ENCODE peak calls at places on chromosomes 5 and 9, in eight cellular contexts. N, Y, Q, U, B, J, I and F are unnamed samples.

GRCh38 chr5:1111727-1112289 is at the start of gene SLC12A7:
- DNase-seq in N (peak), Y (no peak), Q (peak), U (peak), B (peak), J (peak), I (no peak), F (no peak)

GRCh38 chr5:115813719-115814118 is 2.7 kb downstream of the CDO1 start:
- DNase-seq in N (no peak), Y (no peak), Q (no peak), U (no peak), B (no peak), J (no peak), I (no peak), F (no peak)

GRCh38 chr5:63451188-63451587 is 511.1 kb downstream of the HTR1A start:
- DNase-seq in N (no peak), Y (no peak), Q (no peak), U (no peak), B (no peak), J (no peak), I (no peak), F (no peak)

GRCh38 chr9:137715321-137715720 is 96.5 kb downstream of the EHMT1 start:
- DNase-seq in N (no peak), Y (no peak), Q (no peak), U (no peak), B (no peak), J (no peak), I (no peak), F (no peak)

GRCh38 chr5:2579126-2579525 is 172.4 kb downstream of the IRX2 start:
- DNase-seq in N (no peak), Y (no peak), Q (no peak), U (no peak), B (no peak), J (no peak), I (no peak), F (no peak)

GRCh38 chr9:115367780-115368179 is 249.8 kb upstream of the TNC start:
- DNase-seq in N (no peak), Y (no peak), Q (no peak), U (no peak), B (no peak), J (no peak), I (no peak), F (no peak)

GRCh38 chr5:83124593-83124992 is 47.2 kb downstream of the XRCC4 start:
- DNase-seq in N (no peak), Y (no peak), Q (no peak), U (no peak), B (no peak), J (no peak), I (no peak), F (no peak)

GRCh38 chr9:91421022-91421765 is 2.4 kb downstream of the NFIL3 start:
- DNase-seq in N (no peak), Y (no peak), Q (peak), U (peak), B (no peak), J (peak), I (no peak), F (peak)

GRCh38 chr9:107020040-107020530 is 157.1 kb downstream of the ZNF462 start:
- DNase-seq in N (no peak), Y (peak), Q (peak), U (no peak), B (no peak), J (no peak), I (peak), F (no peak)

GRCh38 chr9:135607401-135608293 is 31.7 kb downstream of the GLT6D1 start:
- DNase-seq in N (no peak), Y (no peak), Q (no peak), U (no peak), B (no peak), J (no peak), I (no peak), F (no peak)

GRCh38 chr9:123402981-123403509 is 47.0 kb downstream of the CRB2 start:
- DNase-seq in N (no peak), Y (no peak), Q (no peak), U (no peak), B (no peak), J (no peak), I (no peak), F (no peak)